ENCODE peak calls at places on chromosomes 7 and 10, in four cellular contexts. S, T, G and Q are unnamed samples.

GRCh38 chr7:19772858-19773337 is 519 bp downstream of the TMEM196 start:
- DNase-seq in G (no peak), S (no peak), T (peak; percentile 78), Q (peak; percentile 68)

GRCh38 chr7:151255390-151255789 is 6.9 kb upstream of the SMARCD3 start:
- DNase-seq in S (no peak), T (no peak), G (no peak), Q (no peak)

GRCh38 chr10:97843296-97843671 is 6.4 kb upstream of the GOLGA7B start:
- DNase-seq in S (no peak), G (no peak), T (no peak), Q (no peak)

GRCh38 chr7:77458786-77459185 is 42.6 kb upstream of the GSAP start:
- DNase-seq in T (no peak), G (no peak), S (no peak), Q (no peak)

GRCh38 chr10:110527731-110528171 is 30.0 kb downstream of the DUSP5 start:
- DNase-seq in G (no peak), S (no peak), T (no peak), Q (no peak)

GRCh38 chr10:56319386-56319785 is 41.7 kb downstream of the ZWINT start:
- DNase-seq in S (no peak), T (no peak), G (no peak), Q (no peak)

GRCh38 chr10:11286261-11286989 is 268.8 kb downstream of the CELF2 start:
- DNase-seq in S (no peak), G (no peak), T (no peak), Q (no peak)

GRCh38 chr10:71696635-71697326 is 22.8 kb downstream of the C10orf105 start:
- DNase-seq in S (peak; percentile 91), T (peak; percentile 85), G (no peak), Q (peak; percentile 73)

GRCh38 chr10:97034958-97035769 is 150.6 kb downstream of the SLIT1 start:
- DNase-seq in S (no peak), G (no peak), T (no peak), Q (no peak)

GRCh38 chr7:7178906-7179305 is 3.4 kb upstream of the C1GALT1 start:
- DNase-seq in S (no peak), T (no peak), G (peak; percentile 32), Q (no peak)

GRCh38 chr10:42988517-42989395 is 88.1 kb upstream of the RET start:
- DNase-seq in S (peak; percentile 51), G (no peak), T (no peak), Q (no peak)

GRCh38 chr10:95278061-95278988 is 12.5 kb downstream of the PDLIM1 start:
- DNase-seq in T (no peak), S (no peak), G (no peak), Q (no peak)

GRCh38 chr10:7551891-7552731 is 114.7 kb downstream of the ITIH5 start:
- DNase-seq in T (peak; percentile 65), S (no peak), G (no peak), Q (no peak)

GRCh38 chr7:97025130-97025499 is 484 bp upstream of the DLX5 start:
- DNase-seq in S (no peak), T (no peak), G (no peak), Q (no peak)

GRCh38 chr10:4767033-4767814 is 58.8 kb upstream of the AKR1E2 start:
- DNase-seq in S (no peak), T (no peak), G (no peak), Q (peak; percentile 50)

GRCh38 chr7:45888993-45889366 is 692 bp downstream of the IGFBP1 start:
- DNase-seq in S (no peak), G (peak; percentile 45), T (peak; percentile 51), Q (no peak)

DNA sequence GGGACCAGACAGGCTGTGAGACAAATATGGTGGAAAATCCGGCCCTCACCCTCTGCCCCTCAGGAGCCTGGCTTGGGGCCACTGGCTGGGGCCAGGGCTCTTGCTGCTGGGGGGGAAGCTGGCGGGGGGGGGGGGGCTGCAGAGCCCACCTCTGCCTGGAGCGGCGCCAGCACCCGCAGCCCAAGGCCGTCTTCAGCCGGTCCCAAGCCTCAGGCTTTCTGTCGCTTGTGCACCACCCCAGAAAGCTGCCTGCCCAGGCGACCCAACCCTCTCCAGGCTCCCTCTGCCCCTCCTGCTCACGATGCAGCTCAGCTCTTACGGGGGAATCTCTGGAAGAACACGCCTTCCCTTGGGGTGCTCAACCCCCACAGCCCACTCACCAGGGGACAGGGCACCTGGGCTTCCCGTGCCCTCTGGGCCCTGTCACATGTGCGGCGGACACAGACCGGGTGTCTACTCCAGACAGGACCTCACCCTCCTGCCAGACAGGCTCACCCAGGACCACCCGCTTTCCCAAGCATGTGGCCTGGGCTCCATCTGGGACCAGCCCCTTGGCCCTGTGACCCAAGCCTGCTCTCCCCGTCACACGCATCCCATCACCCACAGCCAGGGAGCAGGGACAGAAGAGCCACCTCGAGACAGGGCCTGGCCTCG is 43.9 kb downstream of the DPYSL4 start:
- DNase-seq in T (no peak), G (no peak), S (no peak), Q (no peak)
- H3K4me2 ChIP-seq in T (no peak overlapping the region), G (no peak overlapping the region), S (no peak overlapping the region), Q (no peak overlapping the region)

DNA sequence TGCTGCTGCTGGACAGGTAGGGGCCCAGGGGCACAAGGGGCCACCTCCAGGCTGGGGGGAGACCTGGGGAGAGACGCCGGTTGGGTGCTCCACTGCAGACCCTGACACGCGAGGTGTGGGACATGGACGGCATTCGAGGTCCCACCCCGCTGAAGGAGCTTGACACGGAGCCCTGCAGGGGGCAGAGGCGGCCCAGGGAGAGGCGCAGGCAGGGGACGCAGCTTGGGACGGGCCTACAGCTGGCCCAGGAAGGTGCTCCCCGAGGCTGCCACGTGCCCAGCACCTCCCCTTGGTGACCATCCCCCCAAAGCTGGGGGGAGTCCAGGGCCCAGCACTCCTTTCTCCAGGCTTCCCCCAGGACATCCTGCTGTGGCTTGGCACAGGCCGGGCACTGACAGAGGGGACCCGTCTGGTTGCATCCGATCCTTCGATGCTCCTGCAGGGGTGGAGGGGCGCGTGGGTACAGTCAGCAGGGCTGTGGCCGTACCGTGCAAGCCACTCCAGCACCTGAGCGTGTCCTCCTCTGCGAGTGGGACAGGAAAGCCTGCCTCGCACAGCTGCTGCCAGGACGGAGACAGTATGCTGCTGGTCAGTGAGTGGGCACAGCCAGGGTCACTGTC is 174.4 kb downstream of the ELFN1 start:
- DNase-seq in G (peak; percentile 20), S (no peak), T (no peak), Q (no peak)
- TF ChIP-seq CTCF in G (no peak), S (no peak), T (no peak), Q (no peak)

GRCh38 chr10:100829103-100829870 is 83.5 kb upstream of the SLF2 start:
- DNase-seq in G (no peak), S (peak; percentile 49), T (no peak), Q (no peak)
- H2AFZ ChIP-seq in G (no peak overlapping the region), S (peak overlapping the region; percentile 45), T (no peak overlapping the region), Q (peak overlapping the region; percentile 20)

GRCh38 chr10:33418309-33418708 is 83.8 kb upstream of the NRP1 start:
- DNase-seq in G (no peak), S (no peak), T (no peak), Q (no peak)
- H3K4me2 ChIP-seq in G (no peak overlapping the region), S (no peak overlapping the region), T (no peak overlapping the region), Q (no peak overlapping the region)

DNA sequence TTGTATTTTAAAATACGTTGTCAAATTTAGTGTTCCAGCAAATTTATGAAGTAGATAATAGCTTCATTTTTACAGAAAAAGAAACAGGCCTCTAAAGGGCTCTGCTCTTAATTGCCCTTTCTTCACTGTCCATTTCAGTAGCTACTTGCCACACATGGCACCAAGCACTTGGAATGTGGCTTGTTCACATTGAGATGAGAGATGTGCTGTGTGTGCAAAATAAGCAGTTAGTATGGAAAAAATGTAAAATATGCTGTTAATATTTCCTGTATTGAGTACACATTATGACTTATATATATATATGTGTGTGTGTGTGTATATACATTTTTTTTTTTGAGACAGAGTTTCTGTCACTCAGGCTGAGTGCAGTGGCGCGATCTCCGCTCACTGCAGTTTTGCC is 19.5 kb downstream of the RBM33 start:
- DNase-seq in G (no peak), S (no peak), T (no peak), Q (no peak)
- TF ChIP-seq CTCF in G (no peak), S (no peak), T (no peak), Q (no peak)

DNA sequence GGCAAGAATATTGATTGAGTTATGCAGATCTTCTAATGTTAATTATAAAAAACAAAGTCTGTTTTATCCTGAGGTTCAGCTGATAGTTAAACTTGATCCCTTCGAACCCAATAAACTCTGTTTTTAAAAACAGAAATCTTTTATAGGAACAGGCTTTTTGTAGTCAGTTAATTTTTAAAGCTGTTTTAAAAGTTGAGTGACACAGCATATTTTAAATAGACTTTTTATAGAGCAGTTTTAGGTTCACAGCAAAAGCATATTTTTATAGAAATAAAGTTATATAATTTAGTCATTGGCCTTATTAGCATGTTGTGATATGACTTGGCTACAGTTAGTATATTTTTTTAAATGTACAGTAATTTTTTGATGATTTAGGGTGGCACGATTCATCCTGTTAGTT is 11.1 kb downstream of the FOXK1 start:
- DNase-seq in G (no peak), T (no peak), S (no peak), Q (no peak)
- H2AFZ ChIP-seq in G (no peak overlapping the region), T (no peak overlapping the region), S (no peak overlapping the region), Q (no peak overlapping the region)

GRCh38 chr7:154342971-154343633 is 290.9 kb downstream of the DPP6 start:
- DNase-seq in S (no peak), G (no peak), T (no peak), Q (no peak)
- H3K4me2 ChIP-seq in S (no peak overlapping the region), G (no peak overlapping the region), T (no peak overlapping the region), Q (no peak overlapping the region)

GRCh38 chr10:67571503-67571902 is 124.5 kb downstream of the CTNNA3 start:
- DNase-seq in G (no peak), T (no peak), S (no peak), Q (no peak)

GRCh38 chr10:67573484-67573883 is 122.5 kb downstream of the CTNNA3 start:
- DNase-seq in G (no peak), S (no peak), T (no peak), Q (no peak)

GRCh38 chr10:67575530-67575929 is 120.5 kb downstream of the CTNNA3 start:
- DNase-seq in S (no peak), T (no peak), G (no peak), Q (no peak)
- TF ChIP-seq CTCF in S (no peak), T (no peak), G (no peak), Q (no peak)

DNA sequence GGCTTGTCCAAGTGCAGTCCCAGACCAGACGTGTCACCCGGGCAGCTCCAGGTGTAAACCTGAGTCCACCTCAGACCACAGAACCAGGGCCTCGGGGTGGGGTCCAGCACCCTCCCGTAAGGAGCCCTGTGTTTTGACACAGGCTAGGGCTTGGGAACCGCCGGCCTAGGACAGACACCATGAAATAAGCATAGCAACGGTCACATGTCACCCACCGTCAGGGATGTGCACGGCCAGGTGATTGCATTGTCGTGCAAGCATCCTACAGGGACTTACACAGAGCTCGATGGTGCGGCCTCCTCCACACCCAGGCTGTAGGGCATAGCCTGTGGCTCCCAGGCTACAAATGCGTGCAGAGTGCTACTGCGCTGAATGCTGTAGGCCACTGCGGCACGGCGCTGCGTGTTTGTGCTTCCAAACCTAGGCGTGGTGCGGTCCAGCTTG is 10.6 kb downstream of the ZFAND2A start:
- DNase-seq in T (no peak), S (no peak), G (no peak), Q (no peak)
- H2AFZ ChIP-seq in T (no peak overlapping the region), S (no peak overlapping the region), G (no peak overlapping the region), Q (no peak overlapping the region)